ENCODE peak calls at places on chromosomes 11 and 22, in six cellular contexts. G is mucosa of descending colon, V is IMR-90, F is AG04450, A is lower lobe of right lung, H is astrocyte of the cerebellum. B is an unnamed sample.
A peak's percentile ranks its signal among the peaks of the same experiment; 100 is the strongest.

GRCh38 chr11:84671325-84672019 is 955.7 kb downstream of the DLG2 start:
- DNase-seq in G (no peak), V (no peak), F (no peak), A (no peak), H (no peak), B (no peak)

GRCh38 chr11:67584205-67584880 is 731 bp downstream of the GSTP1 start:
- DNase-seq in G (peak; percentile 87), V (peak; percentile 54), F (no peak), A (peak; percentile 90), H (no peak), B (no peak)

GRCh38 chr22:27754247-27754887 is 47.2 kb downstream of the MN1 start:
- DNase-seq in G (no peak), V (no peak), F (no peak), A (peak; percentile 46), H (peak; percentile 52), B (no peak)

GRCh38 chr11:47270331-47271271 is 668 bp downstream of the MADD start:
- DNase-seq in G (peak; percentile 49), V (peak; percentile 72), F (no peak), A (peak; percentile 39), H (no peak), B (no peak)

GRCh38 chr22:26837784-26838520 is 180.6 kb downstream of the MIAT start:
- DNase-seq in G (no peak), V (no peak), F (no peak), A (no peak), H (no peak), B (no peak)

GRCh38 chr11:9280655-9281301 is 15.6 kb upstream of the DENND5A start:
- DNase-seq in G (no peak), V (peak; percentile 81), F (no peak), A (no peak), H (peak; percentile 69), B (no peak)

GRCh38 chr22:40036591-40037225 is 42.0 kb downstream of the FAM83F start:
- DNase-seq in G (peak; percentile 57), V (peak; percentile 76), F (peak; percentile 58), A (peak; percentile 65), H (peak; percentile 55), B (no peak)

GRCh38 chr11:43282607-43283440 is 29.0 kb upstream of the API5 start:
- DNase-seq in G (peak; percentile 33), V (peak; percentile 16), F (no peak), A (peak; percentile 51), H (no peak), B (no peak)

GRCh38 chr11:128734439-128735224 is 40.8 kb downstream of the FLI1 start:
- DNase-seq in G (no peak), V (no peak), F (no peak), A (peak; percentile 78), H (no peak), B (no peak)

GRCh38 chr22:35523167-35523928 is 17.3 kb upstream of the RASD2 start:
- DNase-seq in G (peak; percentile 42), V (no peak), F (no peak), A (no peak), H (no peak), B (no peak)
- TF ChIP-seq CTCF in G (no peak), V (no peak), F (no peak), A (no peak), H (no peak), B (no peak)

DNA sequence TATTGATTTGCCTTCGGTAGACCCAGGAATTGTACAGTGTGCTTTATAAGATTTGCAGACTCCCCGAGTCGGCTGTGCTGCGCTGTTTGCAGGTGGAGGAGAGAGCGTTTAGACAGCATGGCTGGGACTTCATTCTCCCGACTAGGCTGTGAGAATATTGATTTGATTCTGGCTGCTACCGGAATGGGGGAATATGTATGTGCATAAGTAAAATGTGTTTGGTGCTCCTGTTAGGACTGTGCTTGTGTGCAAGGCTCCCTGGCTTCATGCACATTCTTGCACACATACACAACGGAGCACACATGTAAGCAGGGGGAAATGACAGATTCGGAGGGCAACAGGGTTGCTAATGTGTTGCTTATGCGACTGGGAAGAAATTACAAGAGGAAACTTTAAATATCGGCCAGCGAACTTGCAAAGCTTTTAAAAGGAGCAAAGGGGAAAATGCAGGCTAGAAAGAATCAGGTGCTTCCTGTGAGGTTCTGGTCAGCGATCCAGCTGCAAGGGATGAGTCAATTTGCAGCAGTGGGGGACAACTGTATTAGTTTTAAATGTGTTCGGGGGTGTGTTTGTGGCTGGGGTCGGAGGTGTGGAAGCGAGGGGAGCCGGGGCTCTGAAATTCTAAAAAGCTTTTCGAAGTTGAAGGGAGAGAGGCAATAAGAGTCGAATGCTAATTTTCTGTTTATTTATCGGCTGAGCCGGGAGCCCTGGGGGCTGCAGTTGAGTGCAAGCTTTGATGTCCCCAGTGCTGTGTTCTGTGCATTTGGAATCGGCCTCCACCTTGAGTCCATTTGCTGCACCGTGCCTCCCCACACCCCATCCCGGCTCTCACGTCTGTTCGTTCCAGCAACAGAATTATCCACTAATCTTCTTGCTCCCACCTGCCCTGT is 731 bp downstream of the NTM start:
- DNase-seq in G (no peak), V (no peak), F (no peak), A (no peak), H (no peak), B (no peak)
- H3K4me3 ChIP-seq in G (no peak overlapping the region), V (no peak overlapping the region), F (no peak overlapping the region), A (no peak overlapping the region), H (peak overlapping the region; percentile 31), B (no peak overlapping the region)

DNA sequence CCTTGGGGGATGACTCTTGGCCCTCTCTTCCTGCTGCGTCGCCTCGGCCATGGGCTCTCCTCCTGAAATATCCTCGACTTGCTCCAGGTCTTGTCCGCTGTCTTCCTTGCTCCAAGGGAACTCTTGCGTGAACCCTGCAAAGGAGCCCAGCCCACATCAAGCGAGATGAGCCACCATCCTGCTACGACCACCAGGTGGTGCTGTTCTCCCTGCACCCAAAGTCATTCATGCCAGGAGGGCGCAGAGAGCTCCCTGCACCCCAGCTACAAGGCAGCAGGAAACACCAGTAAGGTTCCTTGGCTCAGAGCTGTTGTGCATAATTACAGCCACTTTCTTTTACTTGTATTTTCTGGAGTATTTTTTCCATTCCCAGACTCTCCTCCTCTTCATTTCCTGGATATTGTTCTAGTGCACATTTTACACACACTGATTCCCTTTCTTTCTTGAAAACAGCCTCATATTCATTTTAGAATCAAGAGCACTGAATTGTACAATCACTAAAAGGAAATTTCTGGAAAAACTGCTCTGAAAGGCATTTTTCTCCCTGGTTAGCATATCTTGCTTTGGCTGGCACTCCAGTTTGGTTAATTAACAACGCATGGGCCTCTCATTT is 397.6 kb downstream of the OPCML start:
- DNase-seq in G (peak; percentile 56), V (peak; percentile 4), F (no peak), A (peak; percentile 67), H (peak; percentile 2), B (no peak)
- TF ChIP-seq CTCF in G (peak; percentile 68), V (peak; percentile 14), F (peak; percentile 72), A (peak; percentile 86), H (peak; percentile 78), B (peak; percentile 69)

DNA sequence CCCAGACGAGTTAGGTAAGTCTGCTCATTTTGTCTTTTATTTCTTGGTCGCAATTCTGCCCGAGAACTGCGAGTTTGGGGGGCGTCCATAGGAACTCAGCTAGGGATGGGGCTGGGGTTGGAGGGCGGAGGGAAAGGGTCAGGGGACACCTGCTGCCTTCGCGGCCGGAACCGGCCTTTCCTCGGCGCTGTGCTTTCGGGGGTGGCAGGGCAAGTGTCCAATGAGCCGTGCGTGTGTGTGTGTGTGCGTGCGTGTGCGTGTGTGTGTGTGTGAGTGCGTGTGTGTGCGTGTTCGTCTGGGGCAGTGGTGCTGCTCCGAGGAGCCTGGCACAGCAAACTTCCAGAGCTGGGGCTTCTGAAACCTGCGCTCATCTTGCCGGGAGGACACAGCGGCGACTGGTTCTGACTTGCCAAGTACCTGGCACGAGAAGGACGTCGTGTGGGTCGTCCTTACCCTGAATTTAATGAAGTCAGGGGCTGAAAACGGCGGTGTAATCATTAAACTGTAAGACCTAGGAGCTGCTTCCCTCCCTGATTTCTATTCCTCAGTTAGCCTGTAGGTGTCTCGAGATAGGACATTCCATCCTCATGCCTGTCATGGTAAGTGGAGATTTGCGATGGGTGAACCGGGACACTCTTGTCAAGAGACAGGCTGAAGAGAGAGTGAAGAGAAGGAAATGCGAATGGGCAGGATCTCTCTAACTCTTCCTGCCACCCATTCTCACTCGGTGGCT is 27.0 kb upstream of the AMOTL1 start:
- DNase-seq in G (peak; percentile 29), V (peak; percentile 69), F (no peak), A (peak; percentile 50), H (no peak), B (no peak)
- H3K4me3 ChIP-seq in G (no peak overlapping the region), V (peak overlapping the region; percentile 44), F (peak overlapping the region; percentile 62), A (peak overlapping the region; percentile 62), H (peak overlapping the region; percentile 47), B (peak overlapping the region; percentile 55)

DNA sequence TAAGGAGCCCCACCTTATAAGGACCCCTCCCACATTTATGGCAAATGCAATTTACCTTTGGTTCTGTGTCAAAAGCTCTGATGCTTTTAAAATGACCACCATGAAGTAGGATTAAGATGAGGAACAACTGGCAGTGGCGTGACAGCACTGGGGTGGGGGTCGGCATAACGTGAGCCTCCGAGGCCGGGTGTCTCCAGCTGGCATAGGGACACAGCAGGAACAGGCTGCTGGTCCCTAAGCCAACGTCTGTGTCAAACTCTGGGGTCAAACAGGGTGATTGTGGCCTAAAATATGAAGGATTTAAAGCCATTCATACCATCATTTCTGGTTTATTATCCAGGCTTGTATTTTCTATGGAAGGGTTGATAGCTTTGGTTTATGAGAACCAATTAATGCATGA is 205.1 kb upstream of the NCAM1 start:
- DNase-seq in G (no peak), V (no peak), F (no peak), A (no peak), H (no peak), B (no peak)
- TF ChIP-seq CTCF in G (no peak), V (no peak), F (no peak), A (no peak), H (no peak), B (no peak)

GRCh38 chr22:43126506-43127165 is 16.1 kb downstream of the BIK start:
- DNase-seq in G (peak; percentile 71), V (peak; percentile 85), F (peak; percentile 60), A (no peak), H (peak; percentile 19), B (peak; percentile 35)
- H3K4me3 ChIP-seq in G (no peak overlapping the region), V (no peak overlapping the region), F (no peak overlapping the region), A (no peak overlapping the region), H (no peak overlapping the region), B (no peak overlapping the region)

B was measured in BJ.